ENCODE peak calls at places on chromosome 11, in four cellular contexts. F is KG1; C is NCI-H187 treated with DMSO at 0.1 percent for 48 hours; Y is activated CD4-positive, CD25-positive, alpha-beta regulatory T cell. Z is an unnamed sample.

GRCh38 chr11:64165482-64165841 is 451 bp downstream of the MACROD1 start:
- DNase-seq in F (no peak), C (no peak), Y (no peak), Z (no peak)

GRCh38 chr11:129435499-129436245 is 60.0 kb downstream of the BARX2 start:
- DNase-seq in F (no peak), C (no peak), Y (no peak), Z (no peak)

GRCh38 chr11:65014146-65014960 is at the start of gene ARL2:
- DNase-seq in F (peak; percentile 99), C (no peak), Y (peak; percentile 42), Z (peak; percentile 81)

GRCh38 chr11:29282088-29282487 is 734.7 kb downstream of the KCNA4 start:
- DNase-seq in F (no peak), C (no peak), Y (no peak), Z (no peak)

GRCh38 chr11:8638300-8638699 is 44.2 kb downstream of the TRIM66 start:
- DNase-seq in F (no peak), C (no peak), Y (no peak), Z (no peak)

GRCh38 chr11:35750315-35750714 is 87.7 kb downstream of the TRIM44 start:
- DNase-seq in F (no peak), C (no peak), Y (no peak), Z (no peak)

GRCh38 chr11:8338138-8338537 is 74.5 kb upstream of the LMO1 start:
- DNase-seq in F (no peak), C (no peak), Y (peak; percentile 1), Z (no peak)

GRCh38 chr11:1639102-1639620 is 9.6 kb downstream of the KRTAP5-5 start:
- DNase-seq in F (no peak), C (peak; percentile 21), Y (no peak), Z (no peak)

GRCh38 chr11:11965656-11966353 is 42.6 kb downstream of the DKK3 start:
- DNase-seq in F (no peak), C (no peak), Y (no peak), Z (no peak)

GRCh38 chr11:78465169-78465942 is 47.7 kb upstream of the GAB2 start:
- DNase-seq in F (no peak), C (no peak), Y (no peak), Z (no peak)

GRCh38 chr11:119205080-119205479 is 1.1 kb upstream of the CBL start:
- DNase-seq in F (no peak), C (no peak), Y (no peak), Z (peak; percentile 79)

GRCh38 chr11:125347261-125347585 is 148.8 kb downstream of the FEZ1 start:
- DNase-seq in F (no peak), C (no peak), Y (no peak), Z (no peak)

GRCh38 chr11:131744847-131745246 is 374.4 kb downstream of the NTM start:
- DNase-seq in F (no peak), C (no peak), Y (no peak), Z (no peak)

GRCh38 chr11:76266269-76266668 is 60.0 kb upstream of the WNT11 start:
- DNase-seq in F (no peak), C (no peak), Y (no peak), Z (no peak)

GRCh38 chr11:72840780-72841179 is 26.6 kb downstream of the ATG16L2 start:
- DNase-seq in F (no peak), C (no peak), Y (no peak), Z (peak; percentile 16)

GRCh38 chr11:37657645-37658044 is 1059.6 kb upstream of the RAG2 start:
- DNase-seq in F (no peak), C (no peak), Y (no peak), Z (no peak)

Z was measured in HL-60.